ENCODE peak calls at places on chromosomes 2 and 18, in ten cellular contexts. J is GM23248, E is heart left ventricle, B is HepG2, K is mesendoderm, F is kidney, T is upper lobe of left lung, X is ascending aorta, P is cardiac muscle cell, V is left ventricle myocardium inferior. R is an unnamed sample.

GRCh38 chr2:177724398-177725287 is 332.1 kb downstream of the AGPS start:
- DNase-seq in T (peak; percentile 26), B (peak; percentile 47), E (no peak), K (peak; percentile 60), P (peak; percentile 68), X (no peak), F (no peak), V (peak; percentile 32), J (peak; percentile 62), R (peak; percentile 35)

GRCh38 chr18:71899707-71900483 is 644.2 kb downstream of the CBLN2 start:
- DNase-seq in V (no peak), T (no peak), F (no peak), K (no peak), X (no peak), E (no peak), J (no peak), B (no peak), P (no peak), R (no peak)

GRCh38 chr18:33757037-33757436 is 179.0 kb downstream of the ASXL3 start:
- DNase-seq in B (no peak), V (no peak), J (peak; percentile 78), E (no peak), P (no peak), K (no peak), X (no peak), T (no peak), F (no peak), R (no peak)

GRCh38 chr2:168424112-168424951 is 31.7 kb upstream of the CERS6 start:
- DNase-seq in B (no peak), P (peak; percentile 68), T (no peak), K (no peak), F (no peak), X (no peak), V (no peak), J (no peak), E (no peak), R (no peak)

GRCh38 chr2:26559556-26559955 is 81.6 kb downstream of the CIB4 start:
- DNase-seq in B (no peak), T (no peak), J (no peak), X (no peak), E (no peak), F (no peak), K (peak; percentile 58), V (no peak), P (no peak), R (no peak)

GRCh38 chr2:10861765-10862164 is 49.2 kb upstream of the PDIA6 start:
- DNase-seq in J (no peak), B (no peak), F (no peak), K (no peak), E (no peak), X (no peak), T (no peak), P (no peak), V (no peak), R (no peak)

GRCh38 chr2:27086722-27087446 is at the start of gene KHK:
- DNase-seq in X (no peak), E (peak; percentile 79), T (peak; percentile 59), J (peak; percentile 26), B (peak; percentile 58), K (no peak), F (peak; percentile 89), V (peak; percentile 61), P (peak; percentile 41), R (no peak)

GRCh38 chr18:48581941-48582340 is 43.1 kb downstream of the CTIF start:
- DNase-seq in K (no peak), P (no peak), T (no peak), E (no peak), V (no peak), J (no peak), B (no peak), F (no peak), X (no peak), R (no peak)

GRCh38 chr2:219416233-219416598 is 2.0 kb upstream of the DES start:
- DNase-seq in E (no peak), T (no peak), J (no peak), P (no peak), X (no peak), F (no peak), V (no peak), K (no peak), B (no peak), R (no peak)

GRCh38 chr2:219415580-219416232 is 2.5 kb upstream of the DES start:
- DNase-seq in E (no peak), B (no peak), T (no peak), F (no peak), V (no peak), P (no peak), J (no peak), K (no peak), X (no peak), R (no peak)

GRCh38 chr2:219417374-219417773 is 803 bp upstream of the DES start:
- DNase-seq in P (no peak), J (no peak), B (no peak), T (no peak), F (no peak), X (no peak), V (peak; percentile 66), E (peak; percentile 69), K (no peak), R (no peak)

GRCh38 chr2:219418155-219418569 is at the start of gene DES:
- DNase-seq in X (no peak), P (peak; percentile 33), E (peak; percentile 84), J (peak; percentile 61), V (peak; percentile 78), K (no peak), F (peak; percentile 72), T (no peak), B (no peak), R (no peak)

GRCh38 chr2:219416938-219417337 is 1.2 kb upstream of the DES start:
- DNase-seq in B (no peak), F (no peak), V (peak; percentile 46), T (no peak), J (no peak), K (no peak), X (no peak), E (no peak), P (no peak), R (no peak)
- H3K27ac ChIP-seq in B (no peak overlapping the region), F (no peak overlapping the region), V (peak overlapping the region; percentile 96), T (no peak overlapping the region), J (no peak overlapping the region), K (no peak overlapping the region), X (peak overlapping the region; percentile 62), E (peak overlapping the region; percentile 96), P (no peak overlapping the region), R (no peak overlapping the region)

DNA sequence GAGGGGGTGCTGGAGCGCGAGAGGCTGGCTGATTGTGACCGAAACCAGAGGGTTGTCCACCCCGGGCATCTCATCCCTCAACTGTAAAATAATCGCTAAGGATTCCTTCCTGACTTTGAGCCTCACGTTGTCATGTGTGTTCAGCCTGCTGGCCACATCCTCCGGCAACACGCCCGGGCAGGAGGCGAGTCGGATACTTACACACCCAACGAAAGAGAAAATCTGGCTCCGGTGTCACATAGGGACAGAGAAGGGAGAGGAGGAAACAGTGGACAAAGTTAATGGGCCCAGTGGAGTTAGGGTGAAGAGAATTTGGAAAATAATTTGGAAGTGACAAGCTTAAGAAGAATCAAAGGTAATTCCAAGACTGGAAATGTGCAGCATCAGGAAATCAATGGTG is 2.4 kb downstream of the TLX2 start:
- DNase-seq in E (no peak), X (no peak), K (no peak), P (no peak), F (no peak), J (no peak), T (no peak), V (no peak), B (no peak), R (no peak)
- H3K4me3 ChIP-seq in E (peak overlapping the region; percentile 46), X (peak overlapping the region; percentile 46), K (no peak overlapping the region), P (no peak overlapping the region), F (peak overlapping the region; percentile 13), J (no peak overlapping the region), T (no peak overlapping the region), V (peak overlapping the region; percentile 64), B (no peak overlapping the region), R (no peak overlapping the region)

GRCh38 chr2:68755071-68755470 is 20.5 kb downstream of the ARHGAP25 start:
- DNase-seq in V (no peak), B (no peak), F (no peak), X (no peak), T (no peak), P (peak; percentile 23), E (no peak), J (peak; percentile 4), K (no peak), R (no peak)

GRCh38 chr2:68753318-68753717 is 18.7 kb downstream of the ARHGAP25 start:
- DNase-seq in V (no peak), X (no peak), T (no peak), P (no peak), K (no peak), B (no peak), J (no peak), F (no peak), E (no peak), R (no peak)

GRCh38 chr2:68750592-68751396 is 16.2 kb downstream of the ARHGAP25 start:
- DNase-seq in V (no peak), T (no peak), K (no peak), F (no peak), E (no peak), X (no peak), B (no peak), J (no peak), P (no peak), R (no peak)

GRCh38 chr2:68749345-68749744 is 14.7 kb downstream of the ARHGAP25 start:
- DNase-seq in J (no peak), F (no peak), P (no peak), B (no peak), V (no peak), T (no peak), E (no peak), K (no peak), X (no peak), R (no peak)

DNA sequence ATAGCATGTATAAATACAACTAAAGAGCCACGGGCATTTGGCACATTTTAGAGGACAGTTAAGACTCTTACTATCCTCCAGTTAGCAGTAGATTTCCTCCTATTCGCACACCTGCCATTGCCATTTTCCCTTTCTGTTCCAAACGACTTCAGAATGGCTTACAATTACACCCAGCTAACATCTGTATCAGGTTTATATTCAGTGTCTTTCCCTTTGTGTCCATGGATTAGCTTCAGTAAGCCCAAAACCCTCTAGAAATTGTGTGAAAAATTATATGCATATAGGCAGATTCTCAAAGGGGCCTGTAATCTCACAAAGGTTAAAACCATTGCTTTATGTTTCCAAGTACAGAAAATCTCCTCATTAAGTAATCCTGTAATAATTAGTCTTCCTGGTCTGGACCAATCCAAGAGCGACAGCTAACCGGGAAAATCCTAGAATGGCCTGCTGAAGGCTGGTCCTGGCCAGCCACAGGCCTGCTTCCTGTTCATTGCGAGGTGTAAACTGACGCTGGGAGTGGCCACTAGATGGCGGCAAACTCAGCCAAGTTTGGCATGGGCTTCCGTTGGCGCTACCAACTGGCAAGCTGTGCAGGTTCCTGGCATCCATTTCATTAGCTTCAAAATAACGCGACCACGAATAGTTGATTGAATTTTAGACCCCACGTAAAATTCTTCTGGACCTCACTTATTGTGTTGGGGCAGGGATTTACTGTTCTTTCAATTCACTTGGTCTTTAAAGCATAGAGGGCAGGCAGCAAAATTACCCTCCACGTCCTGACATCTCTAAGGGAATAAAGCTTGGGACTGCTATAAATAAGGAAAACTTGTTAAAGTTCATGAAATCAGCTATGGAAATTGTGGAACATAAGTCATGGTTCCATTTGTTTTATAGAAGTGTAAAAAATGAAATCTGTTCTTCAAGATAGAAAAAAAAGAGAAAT is 17.1 kb downstream of the ARHGAP25 start:
- DNase-seq in E (peak; percentile 92), F (peak; percentile 94), X (peak; percentile 67), P (peak; percentile 92), B (peak; percentile 71), K (peak; percentile 89), T (peak; percentile 94), J (peak; percentile 90), V (peak; percentile 88), R (peak; percentile 84)
- H3K4me1 ChIP-seq in E (no peaks in the 10 kb centered on the region), F (no peaks in the 10 kb centered on the region), X (peaks cover 4% of the 10 kb centered on the region), P (no peaks in the 10 kb centered on the region), B (no peaks in the 10 kb centered on the region), K (no peaks in the 10 kb centered on the region), T (peaks cover 33% of the 10 kb centered on the region), J (peaks cover 8% of the 10 kb centered on the region), V (peaks cover 20% of the 10 kb centered on the region), R (peaks cover 1% of the 10 kb centered on the region)

GRCh38 chr2:145744541-145745386 is 1224.8 kb upstream of the ZEB2 start:
- DNase-seq in P (peak; percentile 92), V (no peak), X (no peak), K (no peak), E (no peak), T (no peak), J (peak; percentile 92), F (no peak), B (no peak), R (no peak)
- H3K27ac ChIP-seq in P (no peak overlapping the region), V (no peak overlapping the region), X (no peak overlapping the region), K (no peak overlapping the region), E (no peak overlapping the region), T (no peak overlapping the region), J (peak overlapping the region; percentile 23), F (no peak overlapping the region), B (no peak overlapping the region), R (no peak overlapping the region)

R was measured in iPS DF 6.9.